ENCODE peak calls at places on chromosomes 5 and 9, in seven cellular contexts. One of them, this sample, is unnamed.
A peak's percentile ranks its signal among the peaks of the same experiment; 100 is the strongest.

GRCh38 chr5:135460246-135461033 is 8.3 kb upstream of the TIFAB start:
- DNase-seq in right cardiac atrium: no peak
- DNase-seq in GM13977: no peak
- DNase-seq in stimulated activated effector memory CD8-positive, alpha-beta T cell treated with anti-CD3 and anti-CD28 coated beads, Interleukin-12 subunit alpha, Interleukin-12 subunit beta, amount 100 ng/mL, for 72 hours: no peak
- DNase-seq in lung microvascular endothelial cell: no peak
- DNase-seq in caudate nucleus: no peak
- DNase-seq in EL: no peak
- DNase-seq in this sample: no peak

GRCh38 chr9:107491081-107492053 is 1.8 kb upstream of the KLF4 start:
- DNase-seq in caudate nucleus: no peak
- DNase-seq in EL: no peak
- DNase-seq in GM13977: no peak
- DNase-seq in right cardiac atrium: peak; percentile 74
- DNase-seq in lung microvascular endothelial cell: peak; percentile 51
- DNase-seq in stimulated activated effector memory CD8-positive, alpha-beta T cell treated with anti-CD3 and anti-CD28 coated beads, Interleukin-12 subunit alpha, Interleukin-12 subunit beta, amount 100 ng/mL, for 72 hours: no peak
- DNase-seq in this sample: no peak

GRCh38 chr9:107351382-107352045 is 68.4 kb downstream of the RAD23B start:
- DNase-seq in caudate nucleus: no peak
- DNase-seq in lung microvascular endothelial cell: no peak
- DNase-seq in stimulated activated effector memory CD8-positive, alpha-beta T cell treated with anti-CD3 and anti-CD28 coated beads, Interleukin-12 subunit alpha, Interleukin-12 subunit beta, amount 100 ng/mL, for 72 hours: no peak
- DNase-seq in GM13977: no peak
- DNase-seq in EL: no peak
- DNase-seq in right cardiac atrium: no peak
- DNase-seq in this sample: no peak

GRCh38 chr5:54443264-54443663 is 12.2 kb upstream of the HSPB3 start:
- DNase-seq in right cardiac atrium: no peak
- DNase-seq in stimulated activated effector memory CD8-positive, alpha-beta T cell treated with anti-CD3 and anti-CD28 coated beads, Interleukin-12 subunit alpha, Interleukin-12 subunit beta, amount 100 ng/mL, for 72 hours: no peak
- DNase-seq in caudate nucleus: no peak
- DNase-seq in lung microvascular endothelial cell: peak; percentile 62
- DNase-seq in EL: peak; percentile 55
- DNase-seq in GM13977: peak; percentile 44
- DNase-seq in this sample: no peak

GRCh38 chr5:157245477-157245876 is 20.4 kb upstream of the CYFIP2 start:
- DNase-seq in lung microvascular endothelial cell: no peak
- DNase-seq in EL: no peak
- DNase-seq in right cardiac atrium: no peak
- DNase-seq in caudate nucleus: no peak
- DNase-seq in GM13977: no peak
- DNase-seq in stimulated activated effector memory CD8-positive, alpha-beta T cell treated with anti-CD3 and anti-CD28 coated beads, Interleukin-12 subunit alpha, Interleukin-12 subunit beta, amount 100 ng/mL, for 72 hours: no peak
- DNase-seq in this sample: no peak

GRCh38 chr9:85431396-85432102 is 310.2 kb downstream of the AGTPBP1 start:
- DNase-seq in lung microvascular endothelial cell: peak; percentile 46
- DNase-seq in right cardiac atrium: no peak
- DNase-seq in stimulated activated effector memory CD8-positive, alpha-beta T cell treated with anti-CD3 and anti-CD28 coated beads, Interleukin-12 subunit alpha, Interleukin-12 subunit beta, amount 100 ng/mL, for 72 hours: no peak
- DNase-seq in caudate nucleus: no peak
- DNase-seq in GM13977: no peak
- DNase-seq in EL: peak; percentile 23
- DNase-seq in this sample: peak; percentile 42

GRCh38 chr9:89658931-89659330 is 54.1 kb downstream of the GADD45G start:
- DNase-seq in stimulated activated effector memory CD8-positive, alpha-beta T cell treated with anti-CD3 and anti-CD28 coated beads, Interleukin-12 subunit alpha, Interleukin-12 subunit beta, amount 100 ng/mL, for 72 hours: no peak
- DNase-seq in caudate nucleus: no peak
- DNase-seq in right cardiac atrium: no peak
- DNase-seq in GM13977: no peak
- DNase-seq in lung microvascular endothelial cell: no peak
- DNase-seq in EL: no peak
- DNase-seq in this sample: no peak

GRCh38 chr5:139982157-139982974 is 60.7 kb downstream of the NRG2 start:
- DNase-seq in GM13977: no peak
- DNase-seq in EL: peak; percentile 36
- DNase-seq in caudate nucleus: peak; percentile 8
- DNase-seq in lung microvascular endothelial cell: peak; percentile 16
- DNase-seq in stimulated activated effector memory CD8-positive, alpha-beta T cell treated with anti-CD3 and anti-CD28 coated beads, Interleukin-12 subunit alpha, Interleukin-12 subunit beta, amount 100 ng/mL, for 72 hours: no peak
- DNase-seq in right cardiac atrium: peak; percentile 64
- DNase-seq in this sample: no peak

GRCh38 chr9:100466171-100466827 is 6.7 kb upstream of the TMEFF1 start:
- DNase-seq in right cardiac atrium: no peak
- DNase-seq in caudate nucleus: peak; percentile 19
- DNase-seq in stimulated activated effector memory CD8-positive, alpha-beta T cell treated with anti-CD3 and anti-CD28 coated beads, Interleukin-12 subunit alpha, Interleukin-12 subunit beta, amount 100 ng/mL, for 72 hours: no peak
- DNase-seq in GM13977: no peak
- DNase-seq in EL: no peak
- DNase-seq in lung microvascular endothelial cell: no peak
- DNase-seq in this sample: no peak

GRCh38 chr9:93183663-93184438 is at the start of gene WNK2:
- DNase-seq in EL: no peak
- DNase-seq in right cardiac atrium: peak; percentile 71
- DNase-seq in caudate nucleus: peak; percentile 63
- DNase-seq in stimulated activated effector memory CD8-positive, alpha-beta T cell treated with anti-CD3 and anti-CD28 coated beads, Interleukin-12 subunit alpha, Interleukin-12 subunit beta, amount 100 ng/mL, for 72 hours: peak; percentile 35
- DNase-seq in GM13977: peak; percentile 77
- DNase-seq in lung microvascular endothelial cell: no peak
- DNase-seq in this sample: peak; percentile 28

GRCh38 chr9:78028926-78029325 is 2.7 kb downstream of the GNAQ start:
- DNase-seq in GM13977: no peak
- DNase-seq in lung microvascular endothelial cell: peak; percentile 17
- DNase-seq in caudate nucleus: no peak
- DNase-seq in right cardiac atrium: no peak
- DNase-seq in stimulated activated effector memory CD8-positive, alpha-beta T cell treated with anti-CD3 and anti-CD28 coated beads, Interleukin-12 subunit alpha, Interleukin-12 subunit beta, amount 100 ng/mL, for 72 hours: no peak
- DNase-seq in EL: no peak
- DNase-seq in this sample: no peak

GRCh38 chr9:98130576-98131228 is 11.7 kb upstream of the TRIM14 start:
- DNase-seq in stimulated activated effector memory CD8-positive, alpha-beta T cell treated with anti-CD3 and anti-CD28 coated beads, Interleukin-12 subunit alpha, Interleukin-12 subunit beta, amount 100 ng/mL, for 72 hours: no peak
- DNase-seq in lung microvascular endothelial cell: no peak
- DNase-seq in caudate nucleus: no peak
- DNase-seq in EL: no peak
- DNase-seq in right cardiac atrium: no peak
- DNase-seq in GM13977: no peak
- DNase-seq in this sample: no peak

GRCh38 chr5:37900692-37901091 is 60.9 kb upstream of the GDNF start:
- DNase-seq in lung microvascular endothelial cell: peak; percentile 29
- DNase-seq in EL: peak; percentile 50
- DNase-seq in caudate nucleus: no peak
- DNase-seq in GM13977: no peak
- DNase-seq in stimulated activated effector memory CD8-positive, alpha-beta T cell treated with anti-CD3 and anti-CD28 coated beads, Interleukin-12 subunit alpha, Interleukin-12 subunit beta, amount 100 ng/mL, for 72 hours: no peak
- DNase-seq in right cardiac atrium: peak; percentile 93
- DNase-seq in this sample: peak; percentile 77

GRCh38 chr9:129716091-129716490 is 36.8 kb downstream of the PTGES start:
- DNase-seq in lung microvascular endothelial cell: no peak
- DNase-seq in stimulated activated effector memory CD8-positive, alpha-beta T cell treated with anti-CD3 and anti-CD28 coated beads, Interleukin-12 subunit alpha, Interleukin-12 subunit beta, amount 100 ng/mL, for 72 hours: no peak
- DNase-seq in GM13977: no peak
- DNase-seq in right cardiac atrium: no peak
- DNase-seq in caudate nucleus: no peak
- DNase-seq in EL: peak; percentile 50
- DNase-seq in this sample: no peak

GRCh38 chr5:108749130-108749861 is 1.6 kb downstream of the FER start:
- DNase-seq in stimulated activated effector memory CD8-positive, alpha-beta T cell treated with anti-CD3 and anti-CD28 coated beads, Interleukin-12 subunit alpha, Interleukin-12 subunit beta, amount 100 ng/mL, for 72 hours: peak; percentile 3
- DNase-seq in lung microvascular endothelial cell: peak; percentile 11
- DNase-seq in caudate nucleus: peak; percentile 8
- DNase-seq in EL: peak; percentile 38
- DNase-seq in right cardiac atrium: no peak
- DNase-seq in GM13977: peak; percentile 50
- DNase-seq in this sample: peak; percentile 94

GRCh38 chr9:119689879-119690278 is 320.6 kb upstream of the BRINP1 start:
- DNase-seq in EL: peak; percentile 1
- DNase-seq in caudate nucleus: no peak
- DNase-seq in lung microvascular endothelial cell: no peak
- DNase-seq in GM13977: no peak
- DNase-seq in stimulated activated effector memory CD8-positive, alpha-beta T cell treated with anti-CD3 and anti-CD28 coated beads, Interleukin-12 subunit alpha, Interleukin-12 subunit beta, amount 100 ng/mL, for 72 hours: no peak
- DNase-seq in right cardiac atrium: no peak
- DNase-seq in this sample: no peak

GRCh38 chr5:176817369-176817841 is 7.0 kb downstream of the UNC5A start:
- DNase-seq in lung microvascular endothelial cell: peak; percentile 17
- DNase-seq in EL: no peak
- DNase-seq in caudate nucleus: no peak
- DNase-seq in GM13977: no peak
- DNase-seq in stimulated activated effector memory CD8-positive, alpha-beta T cell treated with anti-CD3 and anti-CD28 coated beads, Interleukin-12 subunit alpha, Interleukin-12 subunit beta, amount 100 ng/mL, for 72 hours: no peak
- DNase-seq in right cardiac atrium: peak; percentile 32
- DNase-seq in this sample: peak; percentile 38

GRCh38 chr5:144183254-144183889 is 12.7 kb downstream of the KCTD16 start:
- DNase-seq in stimulated activated effector memory CD8-positive, alpha-beta T cell treated with anti-CD3 and anti-CD28 coated beads, Interleukin-12 subunit alpha, Interleukin-12 subunit beta, amount 100 ng/mL, for 72 hours: no peak
- DNase-seq in lung microvascular endothelial cell: peak; percentile 53
- DNase-seq in EL: peak; percentile 58
- DNase-seq in right cardiac atrium: no peak
- DNase-seq in caudate nucleus: no peak
- DNase-seq in GM13977: no peak
- DNase-seq in this sample: no peak

GRCh38 chr5:66788556-66788955 is 192.4 kb downstream of the MAST4 start:
- DNase-seq in stimulated activated effector memory CD8-positive, alpha-beta T cell treated with anti-CD3 and anti-CD28 coated beads, Interleukin-12 subunit alpha, Interleukin-12 subunit beta, amount 100 ng/mL, for 72 hours: no peak
- DNase-seq in EL: no peak
- DNase-seq in GM13977: no peak
- DNase-seq in lung microvascular endothelial cell: no peak
- DNase-seq in caudate nucleus: no peak
- DNase-seq in right cardiac atrium: no peak
- DNase-seq in this sample: no peak

GRCh38 chr9:13607746-13608445 is 328.4 kb upstream of the MPDZ start:
- DNase-seq in right cardiac atrium: no peak
- DNase-seq in stimulated activated effector memory CD8-positive, alpha-beta T cell treated with anti-CD3 and anti-CD28 coated beads, Interleukin-12 subunit alpha, Interleukin-12 subunit beta, amount 100 ng/mL, for 72 hours: no peak
- DNase-seq in lung microvascular endothelial cell: peak; percentile 14
- DNase-seq in GM13977: no peak
- DNase-seq in caudate nucleus: no peak
- DNase-seq in EL: no peak
- DNase-seq in this sample: peak; percentile 45

GRCh38 chr9:3181049-3181953 is 337.4 kb upstream of the PUM3 start:
- DNase-seq in stimulated activated effector memory CD8-positive, alpha-beta T cell treated with anti-CD3 and anti-CD28 coated beads, Interleukin-12 subunit alpha, Interleukin-12 subunit beta, amount 100 ng/mL, for 72 hours: no peak
- DNase-seq in EL: peak; percentile 45
- DNase-seq in right cardiac atrium: peak; percentile 48
- DNase-seq in caudate nucleus: peak; percentile 68
- DNase-seq in GM13977: peak; percentile 57
- DNase-seq in lung microvascular endothelial cell: peak; percentile 44
- DNase-seq in this sample: peak; percentile 3

GRCh38 chr5:150295172-150295611 is 5.6 kb upstream of the CAMK2A start:
- DNase-seq in EL: peak; percentile 79
- DNase-seq in right cardiac atrium: peak; percentile 77
- DNase-seq in stimulated activated effector memory CD8-positive, alpha-beta T cell treated with anti-CD3 and anti-CD28 coated beads, Interleukin-12 subunit alpha, Interleukin-12 subunit beta, amount 100 ng/mL, for 72 hours: no peak
- DNase-seq in caudate nucleus: no peak
- DNase-seq in GM13977: no peak
- DNase-seq in lung microvascular endothelial cell: peak; percentile 36
- DNase-seq in this sample: peak; percentile 96

GRCh38 chr9:70020217-70020616 is 23.4 kb upstream of the MAMDC2 start:
- DNase-seq in lung microvascular endothelial cell: no peak
- DNase-seq in right cardiac atrium: no peak
- DNase-seq in stimulated activated effector memory CD8-positive, alpha-beta T cell treated with anti-CD3 and anti-CD28 coated beads, Interleukin-12 subunit alpha, Interleukin-12 subunit beta, amount 100 ng/mL, for 72 hours: no peak
- DNase-seq in EL: no peak
- DNase-seq in GM13977: no peak
- DNase-seq in caudate nucleus: no peak
- DNase-seq in this sample: no peak

GRCh38 chr9:33197279-33197678 is 30.1 kb upstream of the B4GALT1 start:
- DNase-seq in EL: no peak
- DNase-seq in lung microvascular endothelial cell: no peak
- DNase-seq in right cardiac atrium: peak; percentile 66
- DNase-seq in caudate nucleus: no peak
- DNase-seq in GM13977: no peak
- DNase-seq in stimulated activated effector memory CD8-positive, alpha-beta T cell treated with anti-CD3 and anti-CD28 coated beads, Interleukin-12 subunit alpha, Interleukin-12 subunit beta, amount 100 ng/mL, for 72 hours: no peak
- DNase-seq in this sample: peak; percentile 41

GRCh38 chr9:6584881-6585597 is 60.5 kb downstream of the GLDC start:
- DNase-seq in EL: peak; percentile 21
- DNase-seq in stimulated activated effector memory CD8-positive, alpha-beta T cell treated with anti-CD3 and anti-CD28 coated beads, Interleukin-12 subunit alpha, Interleukin-12 subunit beta, amount 100 ng/mL, for 72 hours: no peak
- DNase-seq in lung microvascular endothelial cell: peak; percentile 58
- DNase-seq in GM13977: peak; percentile 39
- DNase-seq in right cardiac atrium: no peak
- DNase-seq in caudate nucleus: no peak
- DNase-seq in this sample: no peak

GRCh38 chr5:152221721-152222629 is 183.1 kb downstream of the NMUR2 start:
- DNase-seq in stimulated activated effector memory CD8-positive, alpha-beta T cell treated with anti-CD3 and anti-CD28 coated beads, Interleukin-12 subunit alpha, Interleukin-12 subunit beta, amount 100 ng/mL, for 72 hours: no peak
- DNase-seq in right cardiac atrium: no peak
- DNase-seq in lung microvascular endothelial cell: no peak
- DNase-seq in GM13977: no peak
- DNase-seq in caudate nucleus: no peak
- DNase-seq in EL: no peak
- DNase-seq in this sample: no peak

GRCh38 chr9:20504930-20505329 is 117.4 kb downstream of the MLLT3 start:
- DNase-seq in EL: no peak
- DNase-seq in GM13977: no peak
- DNase-seq in right cardiac atrium: no peak
- DNase-seq in stimulated activated effector memory CD8-positive, alpha-beta T cell treated with anti-CD3 and anti-CD28 coated beads, Interleukin-12 subunit alpha, Interleukin-12 subunit beta, amount 100 ng/mL, for 72 hours: no peak
- DNase-seq in lung microvascular endothelial cell: no peak
- DNase-seq in caudate nucleus: no peak
- DNase-seq in this sample: no peak

GRCh38 chr9:98808411-98808815 is 943 bp downstream of the GALNT12 start:
- DNase-seq in stimulated activated effector memory CD8-positive, alpha-beta T cell treated with anti-CD3 and anti-CD28 coated beads, Interleukin-12 subunit alpha, Interleukin-12 subunit beta, amount 100 ng/mL, for 72 hours: no peak
- DNase-seq in right cardiac atrium: no peak
- DNase-seq in GM13977: no peak
- DNase-seq in caudate nucleus: peak; percentile 59
- DNase-seq in EL: no peak
- DNase-seq in lung microvascular endothelial cell: no peak
- DNase-seq in this sample: peak; percentile 25

GRCh38 chr9:137316012-137316981 is 14.2 kb upstream of the NRARP start:
- DNase-seq in stimulated activated effector memory CD8-positive, alpha-beta T cell treated with anti-CD3 and anti-CD28 coated beads, Interleukin-12 subunit alpha, Interleukin-12 subunit beta, amount 100 ng/mL, for 72 hours: no peak
- DNase-seq in right cardiac atrium: peak; percentile 88
- DNase-seq in lung microvascular endothelial cell: peak; percentile 83
- DNase-seq in GM13977: peak; percentile 96
- DNase-seq in caudate nucleus: no peak
- DNase-seq in EL: peak; percentile 50
- DNase-seq in this sample: no peak

GRCh38 chr9:124735121-124735520 is 36.0 kb downstream of the NR6A1 start:
- DNase-seq in stimulated activated effector memory CD8-positive, alpha-beta T cell treated with anti-CD3 and anti-CD28 coated beads, Interleukin-12 subunit alpha, Interleukin-12 subunit beta, amount 100 ng/mL, for 72 hours: no peak
- DNase-seq in lung microvascular endothelial cell: no peak
- DNase-seq in right cardiac atrium: no peak
- DNase-seq in caudate nucleus: no peak
- DNase-seq in GM13977: no peak
- DNase-seq in EL: peak; percentile 68
- DNase-seq in this sample: no peak

GRCh38 chr5:113038714-113039113 is 62.1 kb downstream of the DCP2 start:
- DNase-seq in EL: peak; percentile 76
- DNase-seq in stimulated activated effector memory CD8-positive, alpha-beta T cell treated with anti-CD3 and anti-CD28 coated beads, Interleukin-12 subunit alpha, Interleukin-12 subunit beta, amount 100 ng/mL, for 72 hours: no peak
- DNase-seq in caudate nucleus: no peak
- DNase-seq in GM13977: no peak
- DNase-seq in right cardiac atrium: no peak
- DNase-seq in lung microvascular endothelial cell: peak; percentile 39
- DNase-seq in this sample: peak; percentile 84

GRCh38 chr9:97510797-97511761 is 9.6 kb downstream of the TMOD1 start:
- DNase-seq in GM13977: peak; percentile 75
- DNase-seq in EL: peak; percentile 70
- DNase-seq in lung microvascular endothelial cell: peak; percentile 97
- DNase-seq in right cardiac atrium: no peak
- DNase-seq in stimulated activated effector memory CD8-positive, alpha-beta T cell treated with anti-CD3 and anti-CD28 coated beads, Interleukin-12 subunit alpha, Interleukin-12 subunit beta, amount 100 ng/mL, for 72 hours: peak; percentile 36
- DNase-seq in caudate nucleus: no peak
- DNase-seq in this sample: peak; percentile 36

GRCh38 chr9:134134949-134135342 is 936 bp upstream of the WDR5 start:
- DNase-seq in EL: no peak
- DNase-seq in caudate nucleus: peak; percentile 44
- DNase-seq in right cardiac atrium: no peak
- DNase-seq in lung microvascular endothelial cell: no peak
- DNase-seq in stimulated activated effector memory CD8-positive, alpha-beta T cell treated with anti-CD3 and anti-CD28 coated beads, Interleukin-12 subunit alpha, Interleukin-12 subunit beta, amount 100 ng/mL, for 72 hours: no peak
- DNase-seq in GM13977: peak; percentile 80
- DNase-seq in this sample: no peak